ENCODE peak calls at places on chromosomes 4 and X, in ten cellular contexts. C, F, Q, N, D, R, I, E, W and Z are unnamed samples.

GRCh38 chrX:75603833-75604232 is 81.0 kb upstream of the ZDHHC15 start:
- DNase-seq in C (no peak), F (no peak), Q (peak; percentile 28), N (no peak), D (no peak), R (peak; percentile 43), I (no peak), E (no peak), W (peak; percentile 56), Z (peak; percentile 29)

GRCh38 chr4:27278615-27279014 is 418.0 kb downstream of the STIM2 start:
- DNase-seq in C (no peak), F (no peak), Q (no peak), N (no peak), D (peak; percentile 89), R (peak; percentile 48), I (no peak), E (no peak), W (peak; percentile 83), Z (peak; percentile 39)

GRCh38 chrX:133297284-133297683 is 79.1 kb upstream of the TFDP3 start:
- DNase-seq in C (no peak), F (peak; percentile 5), Q (no peak), N (no peak), D (no peak), R (peak; percentile 86), I (no peak), E (no peak), W (no peak), Z (no peak)

GRCh38 chr4:185112104-185112503 is 31.0 kb upstream of the SLC25A4 start:
- DNase-seq in C (no peak), F (peak; percentile 90), Q (no peak), N (no peak), D (no peak), R (peak; percentile 90), I (peak; percentile 21), E (peak; percentile 63), W (no peak), Z (peak; percentile 78)

GRCh38 chr4:187578103-187578502 is 417.5 kb upstream of the ZFP42 start:
- DNase-seq in C (no peak), F (no peak), Q (no peak), N (no peak), D (no peak), R (no peak), I (no peak), E (no peak), W (no peak), Z (no peak)

GRCh38 chr4:27429260-27429970 is 568.8 kb downstream of the STIM2 start:
- DNase-seq in C (no peak), F (no peak), Q (no peak), N (no peak), D (no peak), R (no peak), I (no peak), E (no peak), W (no peak), Z (no peak)

GRCh38 chr4:113958766-113959540 is 20.5 kb downstream of the ARSJ start:
- DNase-seq in C (no peak), F (peak; percentile 88), Q (no peak), N (no peak), D (no peak), R (peak; percentile 96), I (no peak), E (no peak), W (no peak), Z (peak; percentile 45)

GRCh38 chr4:6359536-6360308 is 90.1 kb downstream of the WFS1 start:
- DNase-seq in C (no peak), F (no peak), Q (no peak), N (no peak), D (no peak), R (no peak), I (no peak), E (no peak), W (no peak), Z (no peak)

GRCh38 chr4:106766519-106766918 is 269.6 kb downstream of the DKK2 start:
- DNase-seq in C (no peak), F (no peak), Q (no peak), N (no peak), D (no peak), R (no peak), I (no peak), E (no peak), W (no peak), Z (no peak)

GRCh38 chr4:73222466-73223257 is 35.9 kb downstream of the ANKRD17 start:
- DNase-seq in C (no peak), F (peak; percentile 94), Q (peak; percentile 58), N (no peak), D (peak; percentile 58), R (peak; percentile 95), I (no peak), E (peak; percentile 53), W (peak; percentile 71), Z (peak; percentile 89)

GRCh38 chrX:79161655-79162054 is 17.2 kb downstream of the GPR174 start:
- DNase-seq in C (no peak), F (no peak), Q (peak; percentile 8), N (no peak), D (no peak), R (no peak), I (no peak), E (no peak), W (no peak), Z (peak; percentile 2)

GRCh38 chrX:119693996-119694451 is 1.1 kb upstream of the SEPTIN6 start:
- DNase-seq in C (no peak), F (no peak), Q (peak; percentile 43), N (no peak), D (peak; percentile 74), R (no peak), I (no peak), E (no peak), W (peak; percentile 47), Z (no peak)

GRCh38 chrX:71250856-71251255 is 3.1 kb downstream of the ZMYM3 start:
- DNase-seq in C (no peak), F (no peak), Q (no peak), N (no peak), D (no peak), R (no peak), I (no peak), E (no peak), W (no peak), Z (no peak)

GRCh38 chrX:109270580-109271484 is 211.1 kb downstream of the GUCY2F start:
- DNase-seq in C (no peak), F (peak; percentile 52), Q (peak; percentile 37), N (no peak), D (no peak), R (no peak), I (no peak), E (no peak), W (no peak), Z (peak; percentile 5)

GRCh38 chrX:38055170-38055847 is 49.0 kb downstream of the SYTL5 start:
- DNase-seq in C (no peak), F (no peak), Q (no peak), N (no peak), D (no peak), R (peak; percentile 73), I (no peak), E (no peak), W (no peak), Z (no peak)

GRCh38 chr4:124265701-124266100 is 446.8 kb downstream of the ANKRD50 start:
- DNase-seq in C (no peak), F (no peak), Q (no peak), N (no peak), D (no peak), R (peak; percentile 7), I (no peak), E (no peak), W (no peak), Z (no peak)

GRCh38 chr4:5758741-5759140 is 47.7 kb downstream of the EVC start:
- DNase-seq in C (no peak), F (peak; percentile 98), Q (no peak), N (no peak), D (no peak), R (peak; percentile 93), I (no peak), E (no peak), W (no peak), Z (no peak)

GRCh38 chr4:174116021-174116420 is 167.4 kb downstream of the FBXO8 start:
- DNase-seq in C (no peak), F (no peak), Q (no peak), N (no peak), D (no peak), R (no peak), I (no peak), E (no peak), W (no peak), Z (no peak)

GRCh38 chr4:158728256-158728655 is 5.1 kb upstream of the PPID start:
- DNase-seq in C (no peak), F (no peak), Q (no peak), N (no peak), D (no peak), R (no peak), I (no peak), E (no peak), W (no peak), Z (no peak)

GRCh38 chr4:162865102-162865501 is 301.6 kb downstream of the NAF1 start:
- DNase-seq in C (no peak), F (no peak), Q (no peak), N (no peak), D (peak; percentile 63), R (no peak), I (no peak), E (no peak), W (peak; percentile 25), Z (no peak)
- TF ChIP-seq CTCF in C (no peak), F (no peak), Q (no peak), N (no peak), D (peak; percentile 39), R (no peak), I (no peak), E (no peak), W (peak; percentile 59), Z (peak; percentile 37)

GRCh38 chr4:7650606-7651400 is 216.1 kb upstream of the PSAPL1 start:
- DNase-seq in C (no peak), F (no peak), Q (no peak), N (no peak), D (peak; percentile 92), R (peak; percentile 62), I (no peak), E (no peak), W (peak; percentile 85), Z (no peak)
- TF ChIP-seq CTCF in C (no peak), F (no peak), Q (no peak), N (no peak), D (peak; percentile 60), R (peak; percentile 44), I (no peak), E (no peak), W (peak; percentile 53), Z (no peak)

GRCh38 chr4:121421594-121421993 is 40.8 kb upstream of the QRFPR start:
- DNase-seq in C (no peak), F (no peak), Q (no peak), N (no peak), D (no peak), R (no peak), I (no peak), E (no peak), W (peak; percentile 66), Z (peak; percentile 37)
- TF ChIP-seq CTCF in C (peak; percentile 65), F (peak; percentile 27), Q (peak; percentile 20), N (no peak), D (peak; percentile 80), R (peak; percentile 49), I (no peak), E (peak; percentile 25), W (peak; percentile 73), Z (peak; percentile 31)

DNA sequence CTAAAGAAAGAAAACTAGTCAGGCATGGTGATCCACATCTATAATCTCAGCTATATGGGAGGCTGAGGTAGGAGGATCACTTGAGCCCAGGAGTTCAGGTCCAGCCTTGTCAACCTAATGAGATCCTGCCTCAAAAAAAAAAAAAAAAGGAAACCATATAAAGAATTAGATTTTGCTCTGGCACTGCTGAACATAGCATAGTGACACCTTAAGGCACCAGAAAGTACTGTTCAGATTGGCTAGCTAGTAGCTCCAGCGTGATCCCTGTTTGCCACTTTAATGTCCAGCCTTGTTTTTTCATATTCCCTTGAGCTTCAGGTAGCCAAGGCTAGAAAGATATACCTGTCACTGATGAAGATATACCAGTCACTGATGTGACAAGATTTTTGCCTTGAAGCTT is 34.1 kb downstream of the EXOC1 start:
- DNase-seq in C (no peak), F (no peak), Q (no peak), N (no peak), D (no peak), R (peak; percentile 22), I (no peak), E (no peak), W (peak; percentile 36), Z (peak; percentile 4)
- TF ChIP-seq CTCF in C (no peak), F (no peak), Q (no peak), N (no peak), D (peak; percentile 54), R (peak; percentile 44), I (no peak), E (no peak), W (peak; percentile 35), Z (peak; percentile 6)